ENCODE peak calls at places on chromosomes 1 and 21, in six cellular contexts. G is DMS79 treated with DMSO at 0.1 percent for 48 hours; P is lower leg skin; K is stimulated activated CD8-positive, alpha-beta memory T cell treated with anti-CD3 and anti-CD28 coated beads, Interleukin-7, amount 100 ng/mL, for 1 hour; V is GM23338; O is AG08396. C is an unnamed sample.

GRCh38 chr1:201334325-201335173 is 42.9 kb downstream of the TNNT2 start:
- DNase-seq in P (no peak), K (no peak), G (no peak), V (no peak), O (no peak), C (no peak)

GRCh38 chr1:245600658-245601057 is 445.9 kb downstream of the KIF26B start:
- DNase-seq in V (no peak), O (no peak), K (no peak), G (no peak), P (no peak), C (no peak)

GRCh38 chr1:199946305-199947155 is 81.0 kb upstream of the NR5A2 start:
- DNase-seq in K (no peak), P (no peak), O (no peak), G (no peak), V (no peak), C (no peak)

GRCh38 chr1:1426496-1426960 is 5.5 kb upstream of the ANKRD65 start:
- DNase-seq in V (no peak), O (no peak), P (no peak), G (no peak), K (no peak), C (no peak)

GRCh38 chr1:68188644-68189340 is 43.5 kb downstream of the WLS start:
- DNase-seq in O (no peak), G (no peak), V (no peak), P (no peak), K (no peak), C (no peak)

GRCh38 chr1:29631361-29631760 is 395.0 kb downstream of the PTPRU start:
- DNase-seq in K (no peak), P (no peak), V (no peak), O (peak; percentile 44), G (no peak), C (no peak)

GRCh38 chr1:5632814-5633213 is 359.4 kb downstream of the NPHP4 start:
- DNase-seq in K (no peak), G (no peak), V (no peak), P (no peak), O (no peak), C (no peak)

GRCh38 chr1:13730751-13731482 is 30.9 kb downstream of the PRDM2 start:
- DNase-seq in V (no peak), P (no peak), K (peak; percentile 52), G (peak; percentile 45), O (no peak), C (peak; percentile 28)

GRCh38 chr1:60222492-60223369 is 149.2 kb upstream of the C1orf87 start:
- DNase-seq in V (no peak), G (no peak), K (no peak), P (no peak), O (no peak), C (no peak)

GRCh38 chr1:115337276-115337632 is 795 bp downstream of the NGF start:
- DNase-seq in K (no peak), V (no peak), P (no peak), O (no peak), G (no peak), C (no peak)

GRCh38 chr1:27057801-27058647 is 45.4 kb upstream of the TENT5B start:
- DNase-seq in O (no peak), V (peak; percentile 78), G (peak; percentile 85), K (no peak), P (no peak), C (no peak)

GRCh38 chr21:34817821-34818662 is 149.2 kb downstream of the CLIC6 start:
- DNase-seq in O (no peak), K (no peak), V (no peak), G (no peak), P (no peak), C (no peak)

GRCh38 chr1:173568483-173568882 is 34.4 kb downstream of the SLC9C2 start:
- DNase-seq in K (no peak), G (no peak), O (no peak), V (no peak), P (no peak), C (no peak)

GRCh38 chr1:154769193-154769895 is 100.7 kb downstream of the KCNN3 start:
- DNase-seq in K (no peak), O (no peak), G (no peak), V (no peak), P (no peak), C (no peak)

GRCh38 chr1:38919075-38919474 is 22.6 kb downstream of the RHBDL2 start:
- DNase-seq in K (no peak), G (no peak), P (no peak), O (no peak), V (no peak), C (no peak)

GRCh38 chr1:181105134-181106021 is 16.9 kb downstream of the IER5 start:
- DNase-seq in P (peak; percentile 90), O (peak; percentile 97), K (peak; percentile 88), G (peak; percentile 82), V (peak; percentile 86), C (peak; percentile 89)

GRCh38 chr1:41713557-41714327 is 205.0 kb downstream of the HIVEP3 start:
- DNase-seq in G (no peak), V (peak; percentile 35), O (peak; percentile 61), P (no peak), K (no peak), C (no peak)

GRCh38 chr1:54337034-54337433 is 69.2 kb downstream of the SSBP3 start:
- DNase-seq in O (no peak), V (no peak), K (no peak), P (no peak), G (no peak), C (no peak)

GRCh38 chr1:179175011-179175934 is 54.2 kb downstream of the ABL2 start:
- DNase-seq in P (peak; percentile 43), O (peak; percentile 8), G (no peak), K (no peak), V (no peak), C (peak; percentile 30)

GRCh38 chr1:113391643-113392271 is 1.4 kb downstream of the MAGI3 start:
- DNase-seq in P (no peak), V (no peak), K (no peak), O (no peak), G (peak; percentile 68), C (no peak)

GRCh38 chr1:89022167-89022959 is at the start of gene GBP3:
- DNase-seq in K (no peak), G (peak; percentile 64), O (peak; percentile 33), P (no peak), V (no peak), C (no peak)

GRCh38 chr1:31617917-31618746 is 643 bp downstream of the HCRTR1 start:
- DNase-seq in P (no peak), O (peak; percentile 80), G (peak; percentile 40), V (peak; percentile 86), K (no peak), C (no peak)

GRCh38 chr1:41245659-41246058 is 3.6 kb upstream of the SCMH1 start:
- DNase-seq in O (no peak), V (no peak), P (no peak), G (no peak), K (no peak), C (no peak)

GRCh38 chr1:108082741-108083562 is 117.2 kb downstream of the SLC25A24 start:
- DNase-seq in P (no peak), K (no peak), V (peak; percentile 18), G (no peak), O (no peak), C (no peak)

GRCh38 chr1:168939131-168939946 is 167.2 kb upstream of the ATP1B1 start:
- DNase-seq in V (no peak), P (no peak), O (no peak), G (no peak), K (no peak), C (no peak)

GRCh38 chr1:51729824-51730284 is 113.0 kb downstream of the OSBPL9 start:
- DNase-seq in G (peak; percentile 46), O (no peak), K (no peak), V (no peak), P (no peak), C (no peak)

GRCh38 chr1:58331156-58331555 is 215.4 kb downstream of the OMA1 start:
- DNase-seq in G (no peak), K (no peak), V (no peak), O (no peak), P (no peak), C (no peak)

GRCh38 chr1:44628962-44629756 is 45.1 kb downstream of the TMEM53 start:
- DNase-seq in G (no peak), K (no peak), P (no peak), O (peak; percentile 80), V (no peak), C (no peak)

C was measured in tibial nerve.